ENCODE peak calls at places on chromosomes 11 and 22, in eight cellular contexts. Q is T follicular helper cell; N is stimulated activated CD4-positive, alpha-beta T cell treated with anti-CD3 and anti-CD28 coated beads, Interleukin-1b, Interleukin-23, amount 100 ng/mL, for 48 hours; R is astrocyte of the spinal cord; W is Calu3; E is stimulated activated CD8-positive, alpha-beta memory T cell treated with anti-CD3 and anti-CD28 coated beads, Interleukin-2, amount 100 ng/mL, for 1 hour; T is NCI-H460; B is mesenteric fat pad. F is an unnamed sample.

GRCh38 chr11:100576044-100577021 is 110.8 kb upstream of the ARHGAP42 start:
- DNase-seq in Q (no peak), N (no peak), R (peak), W (peak), E (no peak), T (peak), B (no peak), F (peak)

GRCh38 chr11:62324738-62325556 is 12.3 kb upstream of the ASRGL1 start:
- DNase-seq in Q (peak), N (peak), R (peak), W (no peak), E (peak), T (peak), B (no peak), F (peak)

GRCh38 chr11:35484435-35484834 is 41.0 kb downstream of the PAMR1 start:
- DNase-seq in Q (no peak), N (no peak), R (peak), W (no peak), E (no peak), T (no peak), B (no peak), F (peak)

GRCh38 chr11:107301886-107302285 is 155.7 kb downstream of the CWF19L2 start:
- DNase-seq in Q (no peak), N (no peak), R (no peak), W (no peak), E (no peak), T (no peak), B (no peak), F (no peak)

GRCh38 chr11:3036419-3036818 is 20.8 kb downstream of the CARS1 start:
- DNase-seq in Q (no peak), N (no peak), R (no peak), W (no peak), E (no peak), T (no peak), B (no peak), F (no peak)

GRCh38 chr11:115256326-115257197 is 247.7 kb downstream of the CADM1 start:
- DNase-seq in Q (no peak), N (no peak), R (no peak), W (no peak), E (no peak), T (no peak), B (no peak), F (no peak)

GRCh38 chr22:37607010-37607911 is 1.4 kb upstream of the GGA1 start:
- DNase-seq in Q (peak), N (peak), R (peak), W (peak), E (peak), T (peak), B (peak), F (peak)

GRCh38 chr11:124536520-124536919 is 6.9 kb downstream of the OR8B12 start:
- DNase-seq in Q (no peak), N (no peak), R (peak), W (peak), E (no peak), T (peak), B (no peak), F (peak)

GRCh38 chr11:128521697-128522062 is 65.7 kb downstream of the ETS1 start:
- DNase-seq in Q (no peak), N (peak), R (peak), W (no peak), E (no peak), T (no peak), B (no peak), F (no peak)

GRCh38 chr11:73141031-73141308 is 1.1 kb downstream of the FCHSD2 start:
- DNase-seq in Q (peak), N (no peak), R (no peak), W (peak), E (no peak), T (no peak), B (peak), F (no peak)

GRCh38 chr11:61652135-61652534 is 28.1 kb upstream of the DAGLA start:
- DNase-seq in Q (no peak), N (no peak), R (no peak), W (no peak), E (no peak), T (no peak), B (no peak), F (no peak)

GRCh38 chr22:21876486-21877176 is 9.2 kb upstream of the MAPK1 start:
- DNase-seq in Q (no peak), N (peak), R (no peak), W (no peak), E (no peak), T (peak), B (no peak), F (no peak)

GRCh38 chr11:30254307-30255298 is 23.8 kb downstream of the FSHB start:
- DNase-seq in Q (no peak), N (no peak), R (peak), W (no peak), E (no peak), T (no peak), B (no peak), F (peak)

GRCh38 chr11:46120711-46121327 is 435 bp downstream of the PHF21A start:
- DNase-seq in Q (peak), N (peak), R (peak), W (peak), E (no peak), T (peak), B (no peak), F (peak)

GRCh38 chr11:110606415-110606814 is 105.8 kb downstream of the ARHGAP20 start:
- DNase-seq in Q (no peak), N (no peak), R (no peak), W (no peak), E (no peak), T (no peak), B (no peak), F (no peak)

F was measured in RPMI7951.